ENCODE peak calls at places on chromosomes 1 and 21, in five cellular contexts. R is H1; J is GM23248; Z is CD4-positive, alpha-beta memory T cell; W is kidney. X is an unnamed sample.

GRCh38 chr1:65486613-65487012 is 66.1 kb downstream of the LEPR start:
- DNase-seq in R (no peak), J (no peak), Z (no peak), W (no peak), X (no peak)

GRCh38 chr1:56758135-56758534 is 61.1 kb downstream of the FYB2 start:
- DNase-seq in R (peak), J (no peak), Z (no peak), W (peak), X (no peak)

GRCh38 chr21:25639922-25640670 is 1.0 kb downstream of the JAM2 start:
- DNase-seq in R (peak), J (peak), Z (peak), W (peak), X (no peak)

GRCh38 chr21:36330904-36331303 is 10.9 kb downstream of the MORC3 start:
- DNase-seq in R (no peak), J (peak), Z (peak), W (no peak), X (no peak)

GRCh38 chr21:41112740-41113692 is 54.9 kb upstream of the BACE2 start:
- DNase-seq in R (no peak), J (peak), Z (peak), W (no peak), X (no peak)

GRCh38 chr1:153337980-153338853 is 10.4 kb downstream of the PGLYRP4 start:
- DNase-seq in R (no peak), J (no peak), Z (no peak), W (no peak), X (no peak)

GRCh38 chr1:92481598-92482403 is 4.9 kb downstream of the GFI1 start:
- DNase-seq in R (peak), J (peak), Z (no peak), W (peak), X (no peak)

GRCh38 chr1:239276051-239276450 is 110.3 kb upstream of the CHRM3 start:
- DNase-seq in R (no peak), J (no peak), Z (no peak), W (no peak), X (no peak)

GRCh38 chr1:183472488-183473285 is at the start of gene SMG7:
- DNase-seq in R (no peak), J (peak), Z (no peak), W (peak), X (peak)

GRCh38 chr1:202805886-202806511 is 2.2 kb downstream of the KDM5B start:
- DNase-seq in R (no peak), J (peak), Z (no peak), W (no peak), X (no peak)

GRCh38 chr21:28986677-28987076 is 6.0 kb downstream of the LTN1 start:
- DNase-seq in R (no peak), J (no peak), Z (no peak), W (no peak), X (no peak)

GRCh38 chr1:234963180-234963903 is 165.3 kb downstream of the TOMM20 start:
- DNase-seq in R (no peak), J (peak), Z (peak), W (peak), X (no peak)

GRCh38 chr21:45592208-45592619 is 50.0 kb upstream of the SLC19A1 start:
- DNase-seq in R (no peak), J (no peak), Z (peak), W (peak), X (no peak)

GRCh38 chr1:153649867-153650235 is 8.7 kb upstream of the SNAPIN start:
- DNase-seq in R (no peak), J (no peak), Z (no peak), W (no peak), X (peak)

GRCh38 chr1:169339773-169340172 is 27.8 kb downstream of the NME7 start:
- DNase-seq in R (no peak), J (no peak), Z (no peak), W (no peak), X (no peak)

GRCh38 chr1:171160181-171160580 is 24.9 kb upstream of the FMO2 start:
- DNase-seq in R (no peak), J (no peak), Z (no peak), W (no peak), X (no peak)

GRCh38 chr1:29767769-29768425 is 531.6 kb downstream of the PTPRU start:
- DNase-seq in R (no peak), J (no peak), Z (no peak), W (no peak), X (no peak)

GRCh38 chr1:50108497-50109073 is at the start of gene ELAVL4:
- DNase-seq in R (no peak), J (no peak), Z (no peak), W (no peak), X (no peak)

GRCh38 chr1:46549697-46550681 is 1.5 kb downstream of the KNCN start:
- DNase-seq in R (no peak), J (peak), Z (peak), W (peak), X (peak)

GRCh38 chr1:205048382-205048781 is 5.4 kb downstream of the CNTN2 start:
- DNase-seq in R (no peak), J (no peak), Z (no peak), W (no peak), X (peak)

GRCh38 chr1:186564558-186564957 is 103.6 kb upstream of the PDC start:
- DNase-seq in R (no peak), J (no peak), Z (no peak), W (no peak), X (no peak)

GRCh38 chr1:6414443-6414844 is 5.3 kb downstream of the HES2 start:
- DNase-seq in R (peak), J (peak), Z (no peak), W (no peak), X (no peak)

GRCh38 chr1:206521694-206522402 is 14.5 kb downstream of the RASSF5 start:
- DNase-seq in R (no peak), J (no peak), Z (no peak), W (no peak), X (no peak)

GRCh38 chr1:94679336-94680007 is 137.9 kb upstream of the F3 start:
- DNase-seq in R (no peak), J (peak), Z (no peak), W (no peak), X (no peak)

GRCh38 chr1:213041443-213041842 is 9.6 kb upstream of the RPS6KC1 start:
- DNase-seq in R (no peak), J (peak), Z (no peak), W (no peak), X (no peak)

GRCh38 chr1:907611-908451 is 15.9 kb upstream of the SAMD11 start:
- DNase-seq in R (peak), J (no peak), Z (no peak), W (peak), X (no peak)

GRCh38 chr1:245860681-245861552 is 646.2 kb downstream of the SMYD3 start:
- DNase-seq in R (no peak), J (peak), Z (no peak), W (no peak), X (no peak)

GRCh38 chr1:46369542-46370213 is 24.4 kb upstream of the FAAH start:
- DNase-seq in R (no peak), J (peak), Z (no peak), W (no peak), X (no peak)

GRCh38 chr1:62977321-62977720 is 193.4 kb downstream of the ATG4C start:
- DNase-seq in R (no peak), J (no peak), Z (no peak), W (no peak), X (no peak)

GRCh38 chr1:163999131-163999530 is 559.9 kb upstream of the PBX1 start:
- DNase-seq in R (no peak), J (no peak), Z (no peak), W (no peak), X (no peak)

GRCh38 chr21:42191978-42192595 is 26.9 kb upstream of the ABCG1 start:
- DNase-seq in R (no peak), J (no peak), Z (no peak), W (no peak), X (no peak)
- H3K27ac ChIP-seq in R (no peak), J (no peak), Z (no peak), W (no peak), X (peak)

GRCh38 chr1:209662879-209663327 is 10.7 kb upstream of the LAMB3 start:
- DNase-seq in R (no peak), J (no peak), Z (no peak), W (no peak), X (no peak)
- H3K27ac ChIP-seq in R (no peak), J (no peak), Z (no peak), W (no peak), X (no peak)

DNA sequence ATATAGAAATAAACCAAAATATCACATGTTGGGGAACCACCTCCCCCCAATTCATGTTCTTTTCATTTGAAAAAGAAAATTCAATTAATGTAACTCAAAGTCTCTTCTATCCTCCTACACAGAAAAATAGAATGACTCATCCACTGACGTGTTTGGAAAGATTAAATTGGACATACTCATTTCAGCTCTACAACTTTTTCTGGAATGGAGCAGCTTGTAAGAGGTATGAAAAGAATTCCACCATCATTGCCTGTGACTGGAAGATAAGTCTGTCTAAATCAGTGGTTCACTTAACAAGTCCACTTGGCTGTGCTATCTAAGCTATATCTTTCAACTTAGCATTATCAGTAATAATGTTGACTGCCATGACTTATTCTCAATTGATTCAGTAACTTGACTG is 702.3 kb downstream of the BRINP3 start:
- DNase-seq in R (no peak), J (peak), Z (no peak), W (no peak), X (no peak)
- H3K27ac ChIP-seq in R (no peak), J (no peak), Z (no peak), W (no peak), X (no peak)

DNA sequence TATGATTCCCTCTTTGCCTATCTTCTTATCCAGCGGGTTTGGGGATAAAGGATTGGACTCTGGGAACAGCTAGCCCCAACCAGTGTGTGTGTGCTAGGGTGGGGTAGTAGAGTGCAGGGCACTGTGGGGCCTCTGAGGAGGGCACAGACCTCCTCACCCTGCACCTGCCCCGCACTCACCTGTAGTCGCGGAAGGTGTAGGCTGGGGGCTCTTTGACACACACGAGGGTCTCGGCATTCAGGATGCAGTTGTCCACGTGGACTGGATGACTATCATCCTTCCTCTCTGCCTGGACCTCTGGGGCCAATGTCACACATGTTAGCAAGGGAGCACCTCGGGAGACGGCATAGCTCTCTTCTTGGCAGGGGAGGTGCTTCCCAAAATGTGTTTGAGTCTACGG is 8.0 kb upstream of the CLDN19 start:
- DNase-seq in R (no peak), J (no peak), Z (no peak), W (no peak), X (no peak)
- H3K27ac ChIP-seq in R (no peak), J (no peak), Z (no peak), W (no peak), X (no peak)

DNA sequence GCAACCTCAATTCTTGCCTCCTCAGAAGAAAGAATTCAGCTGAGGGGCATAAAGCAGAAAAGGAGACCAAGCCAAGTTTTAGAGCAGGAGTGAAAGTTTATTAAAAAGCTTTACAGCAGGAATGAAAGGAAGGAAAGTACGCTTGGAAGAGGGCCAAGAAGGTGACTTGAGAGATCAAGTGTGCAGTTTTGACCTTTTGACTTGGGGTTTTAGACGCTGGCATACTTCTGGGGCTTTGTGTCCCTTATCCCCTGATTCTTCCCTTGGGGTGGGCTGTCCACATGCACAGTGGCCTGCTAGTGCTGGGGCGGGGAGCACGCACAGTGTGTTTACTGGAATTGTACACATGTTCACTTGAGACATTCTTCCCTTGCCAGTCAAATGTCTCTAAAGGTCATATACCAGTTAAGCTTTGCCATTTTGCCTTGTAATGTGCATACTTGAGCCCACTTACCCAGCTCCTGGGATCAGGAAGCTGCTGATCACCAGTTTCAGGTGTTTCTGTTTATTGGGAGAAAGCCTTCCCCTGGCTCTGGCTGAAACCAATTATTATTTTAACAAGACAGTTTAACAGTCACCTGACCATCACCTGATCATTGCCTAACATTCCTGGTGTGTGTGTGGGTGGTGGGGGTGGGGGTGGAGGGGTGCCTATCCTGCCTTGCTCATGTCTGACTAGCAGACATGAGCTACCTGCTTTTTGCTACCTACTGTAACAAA is 36.2 kb downstream of the UTP25 start:
- DNase-seq in R (no peak), J (no peak), Z (no peak), W (no peak), X (peak)
- H3K27ac ChIP-seq in R (no peak), J (no peak), Z (no peak), W (no peak), X (peak)

GRCh38 chr1:60987904-60988303 is 94.5 kb upstream of the NFIA start:
- DNase-seq in R (no peak), J (no peak), Z (no peak), W (no peak), X (no peak)

GRCh38 chr1:60992165-60992564 is 90.2 kb upstream of the NFIA start:
- DNase-seq in R (no peak), J (no peak), Z (no peak), W (no peak), X (no peak)

GRCh38 chr1:60989745-60990718 is 92.3 kb upstream of the NFIA start:
- DNase-seq in R (no peak), J (peak), Z (no peak), W (peak), X (no peak)

GRCh38 chr1:60990719-60991100 is 91.7 kb upstream of the NFIA start:
- DNase-seq in R (no peak), J (no peak), Z (no peak), W (no peak), X (no peak)

DNA sequence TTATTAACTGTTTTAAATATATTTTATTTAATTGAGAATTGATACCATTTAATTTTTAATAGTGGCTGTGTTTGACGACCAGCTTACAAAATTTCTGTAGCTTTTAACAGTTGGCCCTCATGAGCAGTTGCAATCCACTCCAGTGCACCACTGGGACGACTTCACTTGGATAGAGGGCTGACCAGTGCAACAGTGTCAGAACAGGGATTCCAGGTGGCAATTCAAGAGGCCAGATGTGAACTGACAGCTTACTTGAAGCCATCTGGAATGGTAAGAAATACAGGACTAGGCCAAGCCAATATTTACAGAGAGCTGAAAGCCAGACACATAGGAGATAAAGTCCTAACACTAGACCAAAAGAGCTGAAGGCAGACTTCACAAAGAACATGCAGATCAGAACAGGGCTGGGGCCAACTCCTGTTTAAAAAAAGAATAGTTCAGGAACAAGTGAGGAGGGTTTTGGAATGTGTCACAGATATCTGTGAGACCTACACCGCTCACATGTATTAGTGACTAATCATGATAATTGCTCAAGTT is 93.5 kb upstream of the NFIA start:
- DNase-seq in R (no peak), J (peak), Z (no peak), W (no peak), X (no peak)
- H3K27ac ChIP-seq in R (no peak), J (no peak), Z (no peak), W (no peak), X (no peak)